ENCODE peak calls at places on chromosomes 11 and 22, in six cellular contexts. N is testis, J is AG09309, K is WERI-Rb-1, G is colonic mucosa, A is SK-N-SH. Y is an unnamed sample.

GRCh38 chr11:129930306-129930705 is 34.9 kb upstream of the NFRKB start:
- DNase-seq in J (no peak), A (no peak), K (no peak), G (no peak), N (no peak), Y (no peak)

GRCh38 chr22:39896313-39896996 is 2.9 kb upstream of the ENTHD1 start:
- DNase-seq in N (no peak), K (no peak), A (no peak), J (no peak), G (no peak), Y (no peak)

GRCh38 chr22:19331474-19331873 is 40.0 kb upstream of the CLTCL1 start:
- DNase-seq in G (no peak), J (no peak), K (no peak), N (no peak), A (no peak), Y (no peak)

GRCh38 chr22:35317680-35318290 is 18.1 kb downstream of the TOM1 start:
- DNase-seq in J (no peak), A (no peak), G (no peak), K (no peak), N (no peak), Y (no peak)

GRCh38 chr11:108084811-108085210 is 36.6 kb upstream of the ACAT1 start:
- DNase-seq in J (no peak), G (no peak), K (no peak), A (no peak), N (no peak), Y (no peak)

GRCh38 chr11:46698597-46698996 is 1.8 kb downstream of the ARHGAP1 start:
- DNase-seq in G (no peak), N (no peak), K (no peak), J (no peak), A (no peak), Y (no peak)

GRCh38 chr22:18028817-18029527 is 4.6 kb upstream of the MICAL3 start:
- DNase-seq in K (no peak), A (no peak), N (no peak), G (no peak), J (no peak), Y (peak; percentile 57)

GRCh38 chr22:39577361-39577760 is 6.8 kb downstream of the CACNA1I start:
- DNase-seq in K (no peak), J (no peak), A (no peak), G (no peak), N (no peak), Y (no peak)

GRCh38 chr11:74185695-74186094 is 14.6 kb downstream of the PPME1 start:
- DNase-seq in N (no peak), J (no peak), K (no peak), G (no peak), A (no peak), Y (no peak)

GRCh38 chr11:68759991-68760390 is 8.7 kb upstream of the TESMIN start:
- DNase-seq in K (peak; percentile 27), J (no peak), N (no peak), A (no peak), G (no peak), Y (no peak)

GRCh38 chr11:111938687-111939160 is 1.6 kb downstream of the DIXDC1 start:
- DNase-seq in K (no peak), G (no peak), N (no peak), A (peak; percentile 27), J (no peak), Y (no peak)

GRCh38 chr11:117506856-117507425 is 179.3 kb downstream of the CEP164 start:
- DNase-seq in J (no peak), G (no peak), A (peak; percentile 83), N (no peak), K (no peak), Y (no peak)

GRCh38 chr11:88282789-88283188 is 54.7 kb downstream of the CTSC start:
- DNase-seq in G (no peak), A (no peak), N (no peak), K (no peak), J (no peak), Y (no peak)

GRCh38 chr11:86548278-86548917 is 124.0 kb downstream of the ME3 start:
- DNase-seq in A (no peak), K (no peak), N (peak; percentile 39), G (no peak), J (no peak), Y (no peak)

GRCh38 chr22:28855355-28856094 is 27.8 kb upstream of the ZNRF3 start:
- DNase-seq in G (peak; percentile 76), N (peak; percentile 62), J (peak; percentile 20), K (peak; percentile 40), A (peak; percentile 71), Y (peak; percentile 75)

GRCh38 chr11:121762820-121763219 is 310.1 kb upstream of the SORL1-AS1 start:
- DNase-seq in N (no peak), J (no peak), A (peak; percentile 54), K (peak; percentile 21), G (no peak), Y (no peak)
- TF ChIP-seq CTCF in N (no peak), J (no peak), A (no peak), K (no peak), G (no peak), Y (no peak)

GRCh38 chr22:46308283-46308988 is 11.8 kb downstream of the GTSE1 start:
- DNase-seq in J (no peak), G (no peak), A (no peak), N (no peak), K (no peak), Y (no peak)

GRCh38 chr22:46317646-46318045 is 17.9 kb upstream of the TRMU start:
- DNase-seq in K (no peak), G (no peak), A (no peak), J (no peak), N (no peak), Y (no peak)

GRCh38 chr22:46309526-46310085 is 12.9 kb downstream of the GTSE1 start:
- DNase-seq in N (no peak), A (no peak), G (no peak), J (no peak), K (no peak), Y (no peak)

GRCh38 chr22:46315976-46316375 is 19.3 kb downstream of the GTSE1 start:
- DNase-seq in K (no peak), J (no peak), N (no peak), G (no peak), A (no peak), Y (no peak)

DNA sequence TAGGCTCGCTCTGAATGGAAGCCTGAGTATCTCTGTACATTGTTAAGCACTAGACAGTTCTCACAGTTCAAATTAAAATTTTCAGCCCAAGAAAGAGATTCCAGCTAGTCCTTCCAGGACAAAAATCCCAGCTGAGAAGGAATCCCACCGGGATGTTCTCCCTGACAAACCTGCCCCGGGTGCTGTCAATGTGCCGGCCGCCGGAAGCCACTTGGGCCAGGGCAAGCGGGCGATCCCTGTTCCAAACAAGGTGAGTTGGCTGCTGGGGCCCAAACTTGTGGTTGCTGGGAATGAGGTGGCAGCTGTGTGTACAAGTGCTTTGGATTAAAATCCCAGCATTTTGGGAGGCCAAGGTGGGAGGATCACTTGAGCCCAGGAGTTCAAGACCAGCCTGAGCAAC is 15.4 kb downstream of the GTSE1 start:
- DNase-seq in J (no peak), N (no peak), G (no peak), K (no peak), A (no peak), Y (no peak)
- H3K4me3 ChIP-seq in J (no peak overlapping the region), N (no peak overlapping the region), G (no peak overlapping the region), K (no peak overlapping the region), A (no peak overlapping the region), Y (no peak overlapping the region)

GRCh38 chr22:22400099-22400498 is 108.4 kb downstream of the ZNF280B start:
- DNase-seq in N (no peak), G (no peak), J (no peak), K (no peak), A (no peak), Y (no peak)
- TF ChIP-seq CTCF in N (no peak), G (no peak), J (no peak), K (peak; percentile 33), A (no peak), Y (no peak)

GRCh38 chr11:85109141-85109540 is 518.0 kb downstream of the DLG2 start:
- DNase-seq in A (no peak), G (no peak), K (no peak), J (no peak), N (no peak), Y (no peak)
- H3K4me3 ChIP-seq in A (no peak overlapping the region), G (no peak overlapping the region), K (no peak overlapping the region), J (no peak overlapping the region), N (no peak overlapping the region), Y (no peak overlapping the region)

GRCh38 chr11:76419896-76420295 is 24.9 kb upstream of the EMSY start:
- DNase-seq in J (no peak), A (no peak), K (peak; percentile 37), G (no peak), N (no peak), Y (no peak)
- TF ChIP-seq CTCF in J (peak; percentile 21), A (peak; percentile 33), K (peak; percentile 59), G (peak; percentile 24), N (no peak), Y (no peak)